ENCODE peak calls at places on chromosomes 6 and 20, in nine cellular contexts. S, U, X, N, C, V, A, W and B are unnamed samples. For H3K4me1, the result is how much of the 10 kb centered on the place peaks cover.

GRCh38 chr20:24891546-24892393 is 57.3 kb upstream of the CST7 start:
- DNase-seq in S (no peak), A (no peak), X (no peak), V (no peak), N (no peak), W (no peak), C (no peak), U (no peak), B (no peak)

GRCh38 chr6:89452269-89452668 is 19.3 kb downstream of the ANKRD6 start:
- DNase-seq in N (no peak), U (no peak), A (no peak), V (no peak), W (no peak), S (no peak), X (no peak), C (no peak), B (no peak)

GRCh38 chr20:57613481-57613921 is 6.7 kb downstream of the ZBP1 start:
- DNase-seq in N (no peak), V (no peak), W (peak), S (no peak), C (no peak), A (no peak), U (no peak), X (no peak), B (no peak)

GRCh38 chr6:78192057-78192456 is 539.2 kb downstream of the MEI4 start:
- DNase-seq in W (no peak), A (no peak), X (no peak), N (no peak), C (peak), V (peak), S (no peak), U (no peak), B (no peak)

GRCh38 chr6:169074551-169074950 is 179.1 kb downstream of the THBS2 start:
- DNase-seq in W (no peak), V (no peak), C (no peak), U (no peak), X (peak), N (no peak), A (peak), S (no peak), B (no peak)

GRCh38 chr6:158475344-158476302 is 84.3 kb upstream of the TMEM181 start:
- DNase-seq in U (no peak), W (no peak), A (peak), X (peak), S (no peak), N (no peak), C (no peak), V (no peak), B (no peak)

GRCh38 chr6:15062311-15063252 is 183.3 kb upstream of the JARID2 start:
- DNase-seq in V (no peak), A (peak), X (peak), U (no peak), C (no peak), N (no peak), W (no peak), S (no peak), B (no peak)

GRCh38 chr6:33162471-33162870 is 29.8 kb downstream of the COL11A2 start:
- DNase-seq in V (no peak), C (no peak), N (no peak), W (no peak), S (no peak), U (no peak), A (no peak), X (no peak), B (no peak)

GRCh38 chr6:3205913-3206312 is 21.5 kb downstream of the TUBB2B start:
- DNase-seq in S (no peak), W (no peak), U (no peak), X (peak), A (peak), V (no peak), N (no peak), C (no peak), B (peak)

GRCh38 chr20:58051367-58051766 is 177.1 kb downstream of the ANKRD60 start:
- DNase-seq in W (no peak), X (no peak), V (no peak), S (no peak), C (no peak), A (no peak), U (no peak), N (no peak), B (no peak)

GRCh38 chr20:7926767-7927166 is 13.5 kb downstream of the HAO1 start:
- DNase-seq in X (peak), C (peak), W (no peak), S (no peak), V (peak), N (peak), U (no peak), A (peak), B (peak)

GRCh38 chr6:165695736-165696515 is 32.9 kb upstream of the PDE10A start:
- DNase-seq in X (no peak), U (no peak), W (no peak), N (no peak), C (no peak), S (no peak), A (no peak), V (no peak), B (no peak)

GRCh38 chr20:43066061-43066575 is 123.6 kb downstream of the PTPRT start:
- DNase-seq in A (no peak), S (no peak), N (no peak), W (no peak), X (no peak), V (no peak), C (no peak), U (no peak), B (no peak)

GRCh38 chr6:10526156-10526555 is 5.0 kb downstream of the GCNT2 start:
- DNase-seq in X (no peak), A (no peak), S (no peak), C (peak), V (no peak), U (no peak), N (no peak), W (no peak), B (no peak)

GRCh38 chr6:63721181-63721580 is 85.6 kb downstream of the PHF3 start:
- DNase-seq in A (no peak), X (no peak), U (no peak), N (no peak), W (no peak), V (no peak), C (no peak), S (no peak), B (no peak)

GRCh38 chr6:116682334-116682712 is 1.3 kb downstream of the KPNA5 start:
- DNase-seq in S (no peak), N (peak), C (peak), X (peak), W (no peak), A (peak), V (no peak), U (no peak), B (peak)

GRCh38 chr20:64131406-64131805 is 24.0 kb upstream of the NPBWR2 start:
- DNase-seq in V (no peak), S (no peak), A (peak), W (peak), U (no peak), X (no peak), C (no peak), N (no peak), B (no peak)

GRCh38 chr20:34362502-34363061 is 491 bp upstream of the ITCH start:
- DNase-seq in U (no peak), X (no peak), V (no peak), N (peak), S (peak), C (no peak), A (no peak), W (no peak), B (no peak)
- H3K4me3 ChIP-seq in U (peak), X (peak), V (peak), N (peak), S (peak), C (no peak), A (peak), W (peak), B (peak)

DNA sequence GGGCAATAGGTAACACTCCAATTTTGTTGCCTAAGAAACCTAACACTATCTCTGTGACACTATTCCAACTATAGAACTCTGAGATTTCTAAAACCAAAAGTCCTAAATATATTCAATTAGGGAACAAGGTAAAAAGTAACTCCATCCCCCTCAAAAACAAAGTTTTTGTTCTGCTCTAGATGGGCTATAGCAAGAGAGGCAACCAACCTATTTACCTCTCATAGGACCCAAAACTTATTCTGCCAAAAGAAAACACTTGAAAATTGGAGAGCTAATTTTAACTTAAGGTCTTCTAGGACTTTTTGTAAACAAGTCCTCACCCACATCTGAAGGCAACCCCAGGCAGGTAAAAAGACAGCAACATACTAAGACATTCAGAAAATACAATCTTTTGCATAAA is 7.7 kb downstream of the RBM39 start:
- DNase-seq in S (no peak), A (no peak), N (no peak), W (no peak), C (no peak), V (no peak), X (no peak), U (no peak), B (no peak)
- H3K4me1 ChIP-seq in S (under half), A (half or more), N (under half), W (half or more), C (under half), V (under half), X (under half), U (under half), B (under half)

DNA sequence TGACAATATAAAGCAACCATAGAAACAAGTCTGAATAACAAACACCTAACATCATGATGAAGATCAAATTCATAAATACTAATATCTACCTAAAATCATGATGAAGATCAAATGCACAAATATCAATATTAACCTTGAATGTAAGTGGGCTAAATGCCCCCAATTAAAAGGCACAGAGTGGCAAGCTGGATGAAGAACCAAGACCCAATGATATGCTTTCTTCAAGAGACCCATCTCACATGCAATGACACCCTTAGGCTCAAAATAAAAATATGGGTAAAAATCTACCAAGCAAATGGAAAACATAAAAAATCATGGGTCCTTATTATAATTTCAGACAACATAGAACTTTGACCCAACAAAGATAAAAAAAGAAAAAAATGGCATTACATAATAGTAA is 578.5 kb upstream of the PTCHD4 start:
- DNase-seq in N (no peak), A (no peak), U (no peak), S (no peak), W (no peak), C (no peak), X (peak), V (no peak), B (no peak)
- H3K4me3 ChIP-seq in N (no peak), A (no peak), U (no peak), S (no peak), W (no peak), C (no peak), X (no peak), V (no peak), B (no peak)

DNA sequence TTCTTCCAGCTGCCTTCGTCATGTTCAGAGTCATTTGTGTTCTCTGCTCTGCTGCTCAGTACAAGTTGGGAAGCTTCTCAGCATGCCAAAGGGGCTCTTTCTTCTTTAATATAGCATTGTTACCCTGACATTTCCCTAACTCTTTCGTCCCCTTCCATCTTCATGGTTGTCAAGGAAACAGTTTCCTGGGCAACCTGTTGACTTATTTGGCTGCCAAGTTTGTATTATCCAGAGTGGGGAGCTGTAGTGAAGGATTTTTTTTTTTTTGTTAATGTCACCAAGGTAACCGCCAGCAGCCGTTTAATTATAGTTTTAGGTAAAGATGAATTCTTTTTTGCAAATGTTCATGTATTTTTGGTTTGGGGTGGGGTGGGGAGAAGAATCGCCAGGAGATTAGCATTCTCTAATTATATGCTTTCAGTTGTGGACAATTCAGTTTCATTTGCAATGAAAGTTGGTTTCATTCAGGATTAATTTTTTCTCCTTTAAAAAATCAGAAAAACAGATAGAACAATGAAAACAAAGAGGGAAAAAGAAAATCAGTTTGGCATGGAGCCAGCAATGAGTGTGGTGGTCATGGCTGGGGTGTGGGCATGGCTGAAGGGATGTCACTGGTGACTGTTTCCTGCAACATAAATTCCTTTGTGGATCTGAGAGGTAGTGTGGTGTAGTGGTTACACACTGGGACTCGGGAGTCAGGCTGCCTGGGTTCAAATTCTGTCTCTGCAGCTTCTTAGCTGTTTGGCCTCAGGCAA is 73.0 kb upstream of the KCNG1 start:
- DNase-seq in A (no peak), S (peak), W (no peak), N (peak), U (no peak), X (no peak), V (peak), C (peak), B (no peak)
- H3K4me1 ChIP-seq in A (under half), S (under half), W (under half), N (under half), U (under half), X (under half), V (under half), C (under half), B (under half)

DNA sequence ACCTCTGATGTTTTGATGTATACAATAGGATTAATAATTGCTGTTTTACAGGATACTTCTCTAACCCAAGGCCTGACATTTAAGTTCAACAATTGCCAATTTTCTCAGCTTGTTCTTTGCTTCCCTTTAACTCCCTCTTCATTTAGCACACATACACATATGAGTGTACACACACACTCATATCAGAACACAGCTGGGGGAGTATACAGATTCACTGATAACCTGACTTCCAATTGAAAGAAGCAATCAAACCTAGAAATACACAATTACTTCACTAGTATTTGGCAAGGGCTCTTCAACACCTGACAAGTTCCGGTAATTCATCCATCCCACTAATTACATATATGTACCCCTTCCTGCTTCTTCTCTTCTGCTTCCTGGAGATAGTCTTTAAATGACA is 11.1 kb downstream of the UST start:
- DNase-seq in U (no peak), C (no peak), A (no peak), W (no peak), X (no peak), N (no peak), S (no peak), V (no peak), B (no peak)
- H3K4me3 ChIP-seq in U (no peak), C (no peak), A (no peak), W (no peak), X (no peak), N (peak), S (no peak), V (no peak), B (no peak)